ENCODE peak calls at places on chromosomes 5 and 9, in five cellular contexts. S is A549, K is body of pancreas, J is transverse colon, G is tibial nerve. Z is an unnamed sample.

GRCh38 chr5:135190345-135191083 is 156.5 kb upstream of the PITX1 start:
- DNase-seq in S (no peak), K (no peak), J (no peak), G (no peak), Z (no peak)

GRCh38 chr5:68252678-68253520 is 37.3 kb downstream of the PIK3R1 start:
- DNase-seq in S (peak), K (peak), J (peak), G (no peak), Z (peak)

GRCh38 chr9:14992025-14992424 is 81.8 kb upstream of the FREM1 start:
- DNase-seq in S (no peak), K (no peak), J (no peak), G (no peak), Z (peak)

GRCh38 chr9:136944094-136944518 is 432 bp downstream of the FBXW5 start:
- DNase-seq in S (peak), K (no peak), J (no peak), G (peak), Z (no peak)

GRCh38 chr5:73121109-73121443 is 701 bp downstream of the TMEM171 start:
- DNase-seq in S (no peak), K (no peak), J (no peak), G (no peak), Z (no peak)

GRCh38 chr9:125626187-125626586 is 80.8 kb downstream of the MAPKAP1 start:
- DNase-seq in S (no peak), K (no peak), J (no peak), G (no peak), Z (peak)

GRCh38 chr5:36631575-36632362 is 25.4 kb downstream of the SLC1A3 start:
- DNase-seq in S (no peak), K (no peak), J (no peak), G (no peak), Z (no peak)

GRCh38 chr5:101716941-101717340 is 579.1 kb downstream of the SLCO4C1 start:
- DNase-seq in S (no peak), K (no peak), J (no peak), G (no peak), Z (no peak)

GRCh38 chr9:84315278-84315877 is 25.2 kb downstream of the SLC28A3 start:
- DNase-seq in S (peak), K (peak), J (peak), G (peak), Z (peak)

GRCh38 chr5:119478781-119479180 is 26.5 kb downstream of the HSD17B4 start:
- DNase-seq in S (no peak), K (no peak), J (no peak), G (no peak), Z (no peak)

GRCh38 chr5:114830114-114830513 is 339.6 kb downstream of the TRIM36 start:
- DNase-seq in S (no peak), K (no peak), J (no peak), G (no peak), Z (no peak)

GRCh38 chr9:137229903-137230719 is 590 bp upstream of the SLC34A3 start:
- DNase-seq in S (no peak), K (no peak), J (no peak), G (no peak), Z (no peak)

GRCh38 chr5:3429962-3430361 is 165.7 kb upstream of the IRX1 start:
- DNase-seq in S (no peak), K (no peak), J (no peak), G (no peak), Z (no peak)

GRCh38 chr5:76256116-76256889 is 146.8 kb upstream of the IQGAP2 start:
- DNase-seq in S (peak), K (peak), J (peak), G (no peak), Z (peak)

GRCh38 chr5:82835488-82835887 is 241.7 kb downstream of the TMEM167A start:
- DNase-seq in S (no peak), K (no peak), J (no peak), G (no peak), Z (no peak)

GRCh38 chr5:143314664-143315063 is 88.8 kb downstream of the NR3C1 start:
- DNase-seq in S (no peak), K (no peak), J (no peak), G (no peak), Z (no peak)

GRCh38 chr9:88182501-88182900 is 44.2 kb upstream of the SPATA31C2 start:
- DNase-seq in S (no peak), K (no peak), J (no peak), G (no peak), Z (no peak)

GRCh38 chr9:16272766-16273165 is 597.7 kb downstream of the BNC2 start:
- DNase-seq in S (no peak), K (no peak), J (no peak), G (no peak), Z (no peak)

GRCh38 chr9:16277471-16277870 is 593.0 kb downstream of the BNC2 start:
- DNase-seq in S (no peak), K (no peak), J (no peak), G (no peak), Z (no peak)

GRCh38 chr9:16278420-16278999 is 592.0 kb downstream of the BNC2 start:
- DNase-seq in S (no peak), K (no peak), J (no peak), G (no peak), Z (no peak)

GRCh38 chr9:16276866-16277265 is 593.6 kb downstream of the BNC2 start:
- DNase-seq in S (no peak), K (no peak), J (no peak), G (no peak), Z (no peak)

GRCh38 chr9:16275795-16276624 is 594.5 kb downstream of the BNC2 start:
- DNase-seq in S (no peak), K (no peak), J (no peak), G (no peak), Z (no peak)
- TF ChIP-seq POLR2A in S (no peak), K (no peak), J (no peak), G (no peak), Z (no peak)

GRCh38 chr5:91380491-91381133 is 2.5 kb downstream of the ARRDC3 start:
- DNase-seq in S (peak), K (peak), J (peak), G (peak), Z (peak)
- TF ChIP-seq POLR2A in S (no peak), K (peak), J (peak), G (peak), Z (no peak)

DNA sequence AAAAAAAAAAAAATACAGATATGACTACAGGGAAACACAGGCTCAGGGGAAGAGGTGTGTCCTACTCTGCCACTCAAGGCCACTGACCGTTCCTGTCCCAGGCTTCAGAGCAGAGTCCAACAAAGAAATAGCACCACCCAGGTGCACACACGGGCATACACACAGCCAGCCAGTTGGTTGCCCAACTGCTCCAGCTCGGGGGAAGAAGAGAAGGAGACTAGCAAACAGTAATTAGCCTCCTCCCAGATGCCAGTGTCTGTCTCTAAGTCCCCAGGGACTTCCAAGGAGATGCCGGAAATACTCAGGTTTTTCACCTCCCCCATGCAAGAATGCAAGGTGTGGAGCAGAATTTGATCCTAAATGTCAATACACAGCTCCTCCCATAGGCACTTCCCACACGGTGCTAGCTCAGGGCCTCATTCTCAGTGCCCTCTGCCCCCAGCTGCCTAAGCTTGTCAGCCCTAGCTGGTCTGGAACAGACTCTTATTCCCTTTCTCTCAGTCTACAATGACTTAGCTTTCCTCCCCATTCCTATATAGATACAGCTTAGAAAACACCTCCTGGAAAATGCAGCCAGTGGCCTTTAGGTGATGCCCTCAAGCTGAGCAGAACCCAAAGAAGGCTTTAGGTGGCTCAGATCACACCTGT is 1.7 kb downstream of the MYORG start:
- DNase-seq in S (no peak), K (peak), J (peak), G (no peak), Z (no peak)
- TF ChIP-seq POLR2A in S (no peak), K (peak), J (peak), G (no peak), Z (no peak)

GRCh38 chr9:72361227-72361626 is 3.8 kb downstream of the ZFAND5 start:
- DNase-seq in S (no peak), K (no peak), J (no peak), G (no peak), Z (peak)

GRCh38 chr9:72363908-72364678 is 915 bp downstream of the ZFAND5 start:
- DNase-seq in S (no peak), K (peak), J (peak), G (peak), Z (peak)

GRCh38 chr9:72363226-72363625 is 1.8 kb downstream of the ZFAND5 start:
- DNase-seq in S (no peak), K (no peak), J (no peak), G (no peak), Z (peak)

GRCh38 chr9:72362118-72362531 is 2.9 kb downstream of the ZFAND5 start:
- DNase-seq in S (no peak), K (no peak), J (no peak), G (no peak), Z (peak)

DNA sequence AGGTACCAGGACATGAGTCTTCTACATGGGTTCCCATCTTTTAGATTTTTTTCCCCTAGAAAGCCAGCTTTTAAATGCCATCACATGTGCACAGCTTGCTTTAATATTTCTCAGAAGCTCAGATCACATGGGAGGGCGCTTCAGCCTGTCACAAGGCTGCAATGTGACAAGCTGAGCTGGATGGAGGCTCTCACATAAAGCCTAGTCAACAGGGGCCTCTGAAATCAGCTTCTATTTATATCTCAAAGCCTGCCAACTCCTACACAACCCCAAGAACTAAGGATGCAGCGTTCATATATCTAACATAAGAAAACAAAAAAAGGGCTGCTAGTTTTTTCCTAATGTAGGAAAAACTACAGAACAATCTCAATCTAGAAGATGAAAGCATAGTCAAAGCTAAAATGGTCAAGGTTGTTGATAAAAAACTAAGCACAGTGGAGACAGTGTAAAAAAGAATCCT is 2.3 kb downstream of the ZFAND5 start:
- DNase-seq in S (peak), K (peak), J (peak), G (peak), Z (peak)
- TF ChIP-seq POLR2A in S (no peak), K (no peak), J (peak), G (no peak), Z (peak)

GRCh38 chr5:42800748-42801330 is 10.9 kb downstream of the SELENOP start:
- DNase-seq in S (no peak), K (no peak), J (no peak), G (no peak), Z (no peak)
- TF ChIP-seq POLR2A in S (no peak), K (no peak), J (no peak), G (no peak), Z (no peak)

GRCh38 chr5:170963521-170963920 is 101.7 kb downstream of the RANBP17 start:
- DNase-seq in S (no peak), K (no peak), J (no peak), G (no peak), Z (no peak)
- TF ChIP-seq POLR2A in S (no peak), K (no peak), J (no peak), G (no peak), Z (no peak)

DNA sequence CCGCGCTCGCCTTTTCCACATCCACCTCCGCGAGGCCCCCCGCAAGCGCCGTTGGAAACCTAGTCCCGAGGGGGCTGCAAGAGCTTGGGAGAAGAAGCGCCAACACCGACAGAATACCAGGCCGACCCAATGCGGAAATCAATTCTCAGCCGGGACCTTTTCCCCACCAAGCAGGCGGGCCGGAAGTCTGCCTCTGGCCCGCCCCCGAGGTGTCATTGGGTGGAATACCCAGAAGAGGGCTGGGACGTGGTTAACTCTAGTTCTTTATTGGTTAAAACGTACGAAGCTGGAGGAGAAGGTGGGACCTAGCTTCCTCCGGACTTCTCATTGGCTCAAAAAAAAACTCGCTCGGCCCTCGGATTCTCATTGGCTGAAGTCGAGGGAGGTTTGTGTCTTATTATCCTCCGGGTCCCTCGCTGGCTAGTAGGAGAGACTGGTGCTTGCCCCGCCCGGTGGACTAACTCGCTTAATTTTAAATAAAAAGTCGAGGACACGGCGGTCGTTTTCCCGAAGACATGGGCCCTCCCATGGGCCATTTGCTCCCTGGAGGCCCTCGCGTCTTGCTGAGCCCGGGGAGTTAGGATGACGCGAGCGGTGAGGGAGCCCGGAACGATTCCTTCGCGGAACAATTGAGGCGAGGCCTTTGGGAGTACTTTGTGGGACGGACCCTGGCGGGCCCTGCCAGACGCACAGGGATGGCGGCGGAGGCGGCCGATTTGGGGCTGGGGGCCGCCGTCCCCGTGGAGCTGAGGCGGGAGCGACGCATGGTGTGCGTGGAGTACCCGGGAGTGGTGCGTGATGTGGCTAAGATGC is at the start of gene GTF3C5:
- DNase-seq in S (peak), K (peak), J (peak), G (peak), Z (peak)
- TF ChIP-seq POLR2A in S (peak), K (peak), J (peak), G (peak), Z (peak)

GRCh38 chr5:133051547-133052316 is at the start of gene HSPA4:
- DNase-seq in S (peak), K (peak), J (peak), G (peak), Z (peak)
- TF ChIP-seq POLR2A in S (peak), K (peak), J (peak), G (peak), Z (peak)

DNA sequence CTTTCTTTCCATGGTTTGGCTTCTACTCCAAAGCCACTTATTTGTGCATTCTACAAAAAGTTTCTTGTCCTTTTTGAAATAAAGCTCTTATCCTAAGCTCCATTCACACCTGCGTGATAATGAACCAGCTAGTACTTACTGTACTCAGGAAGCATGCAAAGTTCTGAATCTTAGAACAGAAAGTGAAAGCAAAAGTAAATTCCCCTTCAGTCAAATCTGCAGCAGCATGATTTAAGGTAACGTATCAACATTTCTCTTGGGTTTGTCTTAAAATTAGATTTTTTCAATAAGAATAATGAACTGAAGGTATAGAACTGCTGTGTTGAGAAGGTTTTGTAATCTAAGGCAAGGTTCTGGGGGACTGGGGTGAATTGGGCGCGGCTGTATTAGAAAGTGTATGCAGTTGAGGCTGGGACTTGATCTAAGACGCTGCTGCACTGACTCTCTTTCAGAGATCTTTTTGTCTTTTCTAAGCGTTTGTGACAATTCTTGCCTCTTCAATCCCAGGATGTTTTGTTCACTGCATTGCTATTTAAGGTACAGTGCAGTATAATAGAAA is at the start of gene ERAP2:
- DNase-seq in S (peak), K (no peak), J (no peak), G (no peak), Z (peak)
- TF ChIP-seq POLR2A in S (no peak), K (no peak), J (no peak), G (no peak), Z (no peak)